ENCODE peak calls at places on chromosomes 4 and X, in seven cellular contexts. One of them, this sample, is unnamed.

GRCh38 chrX:9464435-9465371 is at the start of gene TBL1X:
- DNase-seq in EL: peak
- DNase-seq in glutamatergic neuron: peak
- DNase-seq in cerebellum: peak
- DNase-seq in skeletal muscle cell: no peak
- DNase-seq in activated effector memory CD4-positive, alpha-beta T cell treated with anti-CD3 and anti-CD28 coated beads, Interleukin-2, amount 50 U/mL, for 16 hours: peak
- DNase-seq in WTC11: peak
- DNase-seq in this sample: peak

GRCh38 chr4:8402181-8402597 is 38.3 kb downstream of the ACOX3 start:
- DNase-seq in activated effector memory CD4-positive, alpha-beta T cell treated with anti-CD3 and anti-CD28 coated beads, Interleukin-2, amount 50 U/mL, for 16 hours: no peak
- DNase-seq in skeletal muscle cell: no peak
- DNase-seq in cerebellum: no peak
- DNase-seq in glutamatergic neuron: no peak
- DNase-seq in WTC11: no peak
- DNase-seq in EL: no peak
- DNase-seq in this sample: no peak

GRCh38 chr4:126939401-126939800 is 693.4 kb upstream of the INTU start:
- DNase-seq in cerebellum: no peak
- DNase-seq in EL: peak
- DNase-seq in skeletal muscle cell: no peak
- DNase-seq in activated effector memory CD4-positive, alpha-beta T cell treated with anti-CD3 and anti-CD28 coated beads, Interleukin-2, amount 50 U/mL, for 16 hours: no peak
- DNase-seq in WTC11: no peak
- DNase-seq in glutamatergic neuron: no peak
- DNase-seq in this sample: no peak

GRCh38 chr4:161714022-161714751 is 449.6 kb downstream of the FSTL5 start:
- DNase-seq in activated effector memory CD4-positive, alpha-beta T cell treated with anti-CD3 and anti-CD28 coated beads, Interleukin-2, amount 50 U/mL, for 16 hours: no peak
- DNase-seq in glutamatergic neuron: no peak
- DNase-seq in EL: peak
- DNase-seq in cerebellum: no peak
- DNase-seq in skeletal muscle cell: peak
- DNase-seq in WTC11: no peak
- DNase-seq in this sample: no peak

GRCh38 chr4:26235500-26235899 is 85.3 kb upstream of the RBPJ start:
- DNase-seq in skeletal muscle cell: peak
- DNase-seq in EL: peak
- DNase-seq in WTC11: no peak
- DNase-seq in glutamatergic neuron: no peak
- DNase-seq in cerebellum: peak
- DNase-seq in activated effector memory CD4-positive, alpha-beta T cell treated with anti-CD3 and anti-CD28 coated beads, Interleukin-2, amount 50 U/mL, for 16 hours: no peak
- DNase-seq in this sample: no peak

GRCh38 chr4:146643812-146644401 is 5.2 kb downstream of the POU4F2 start:
- DNase-seq in cerebellum: no peak
- DNase-seq in skeletal muscle cell: no peak
- DNase-seq in WTC11: no peak
- DNase-seq in glutamatergic neuron: no peak
- DNase-seq in activated effector memory CD4-positive, alpha-beta T cell treated with anti-CD3 and anti-CD28 coated beads, Interleukin-2, amount 50 U/mL, for 16 hours: no peak
- DNase-seq in EL: no peak
- DNase-seq in this sample: no peak

GRCh38 chr4:52551487-52551886 is 107.6 kb downstream of the USP46 start:
- DNase-seq in glutamatergic neuron: no peak
- DNase-seq in cerebellum: no peak
- DNase-seq in EL: no peak
- DNase-seq in skeletal muscle cell: no peak
- DNase-seq in WTC11: no peak
- DNase-seq in activated effector memory CD4-positive, alpha-beta T cell treated with anti-CD3 and anti-CD28 coated beads, Interleukin-2, amount 50 U/mL, for 16 hours: no peak
- DNase-seq in this sample: peak

GRCh38 chr4:20916106-20916505 is 215.8 kb downstream of the PACRGL start:
- DNase-seq in activated effector memory CD4-positive, alpha-beta T cell treated with anti-CD3 and anti-CD28 coated beads, Interleukin-2, amount 50 U/mL, for 16 hours: no peak
- DNase-seq in glutamatergic neuron: no peak
- DNase-seq in skeletal muscle cell: no peak
- DNase-seq in WTC11: no peak
- DNase-seq in EL: no peak
- DNase-seq in cerebellum: no peak
- DNase-seq in this sample: no peak

GRCh38 chr4:77695769-77696168 is 90.1 kb downstream of the CXCL13 start:
- DNase-seq in WTC11: no peak
- DNase-seq in activated effector memory CD4-positive, alpha-beta T cell treated with anti-CD3 and anti-CD28 coated beads, Interleukin-2, amount 50 U/mL, for 16 hours: no peak
- DNase-seq in cerebellum: no peak
- DNase-seq in EL: peak
- DNase-seq in glutamatergic neuron: no peak
- DNase-seq in skeletal muscle cell: peak
- DNase-seq in this sample: no peak

GRCh38 chr4:98260047-98260578 is 1.1 kb upstream of the RAP1GDS1 start:
- DNase-seq in skeletal muscle cell: no peak
- DNase-seq in cerebellum: peak
- DNase-seq in activated effector memory CD4-positive, alpha-beta T cell treated with anti-CD3 and anti-CD28 coated beads, Interleukin-2, amount 50 U/mL, for 16 hours: no peak
- DNase-seq in EL: peak
- DNase-seq in WTC11: peak
- DNase-seq in glutamatergic neuron: peak
- DNase-seq in this sample: no peak

GRCh38 chrX:123036401-123036800 is 147.7 kb upstream of the GRIA3 start:
- DNase-seq in cerebellum: no peak
- DNase-seq in EL: no peak
- DNase-seq in activated effector memory CD4-positive, alpha-beta T cell treated with anti-CD3 and anti-CD28 coated beads, Interleukin-2, amount 50 U/mL, for 16 hours: no peak
- DNase-seq in WTC11: no peak
- DNase-seq in skeletal muscle cell: no peak
- DNase-seq in glutamatergic neuron: no peak
- DNase-seq in this sample: no peak

This sample was measured in adrenal gland.